ENCODE peak calls at places on chromosomes 6 and 20, in seven cellular contexts. One of them, this sample, is unnamed.

GRCh38 chr20:43904195-43904594 is 10.5 kb upstream of the TOX2 start:
- DNase-seq in heart right ventricle: no peak
- DNase-seq in body of pancreas: no peak
- DNase-seq in effector memory CD8-positive, alpha-beta T cell: no peak
- DNase-seq in CD8-positive, alpha-beta T cell: no peak
- DNase-seq in adipocyte: no peak
- DNase-seq in LHCN-M2: no peak
- DNase-seq in this sample: no peak

GRCh38 chr6:32883789-32884188 is 29.8 kb downstream of the PSMB9 start:
- DNase-seq in heart right ventricle: peak; percentile 14
- DNase-seq in body of pancreas: peak; percentile 38
- DNase-seq in effector memory CD8-positive, alpha-beta T cell: no peak
- DNase-seq in CD8-positive, alpha-beta T cell: no peak
- DNase-seq in adipocyte: peak; percentile 75
- DNase-seq in LHCN-M2: peak; percentile 79
- DNase-seq in this sample: no peak

GRCh38 chr20:34538671-34539123 is 19.8 kb upstream of the MAP1LC3A start:
- DNase-seq in heart right ventricle: peak; percentile 49
- DNase-seq in body of pancreas: peak; percentile 62
- DNase-seq in effector memory CD8-positive, alpha-beta T cell: peak; percentile 44
- DNase-seq in CD8-positive, alpha-beta T cell: peak; percentile 42
- DNase-seq in adipocyte: peak; percentile 79
- DNase-seq in LHCN-M2: peak; percentile 50
- DNase-seq in this sample: peak; percentile 72

GRCh38 chr6:106608080-106608668 is 21.1 kb downstream of the RTN4IP1 start:
- DNase-seq in heart right ventricle: no peak
- DNase-seq in body of pancreas: peak; percentile 64
- DNase-seq in effector memory CD8-positive, alpha-beta T cell: peak; percentile 37
- DNase-seq in CD8-positive, alpha-beta T cell: no peak
- DNase-seq in adipocyte: peak; percentile 53
- DNase-seq in LHCN-M2: peak; percentile 72
- DNase-seq in this sample: peak; percentile 42

GRCh38 chr20:14992961-14993360 is 655.5 kb upstream of the FLRT3 start:
- DNase-seq in heart right ventricle: no peak
- DNase-seq in body of pancreas: no peak
- DNase-seq in effector memory CD8-positive, alpha-beta T cell: no peak
- DNase-seq in CD8-positive, alpha-beta T cell: no peak
- DNase-seq in adipocyte: peak; percentile 93
- DNase-seq in LHCN-M2: no peak
- DNase-seq in this sample: no peak

GRCh38 chr6:47161176-47161687 is 119.1 kb upstream of the ADGRF1 start:
- DNase-seq in heart right ventricle: no peak
- DNase-seq in body of pancreas: peak; percentile 70
- DNase-seq in effector memory CD8-positive, alpha-beta T cell: no peak
- DNase-seq in CD8-positive, alpha-beta T cell: no peak
- DNase-seq in adipocyte: peak; percentile 52
- DNase-seq in LHCN-M2: peak; percentile 81
- DNase-seq in this sample: no peak

GRCh38 chr6:45327956-45328522 is at the start of gene RUNX2:
- DNase-seq in heart right ventricle: no peak
- DNase-seq in body of pancreas: no peak
- DNase-seq in effector memory CD8-positive, alpha-beta T cell: no peak
- DNase-seq in CD8-positive, alpha-beta T cell: no peak
- DNase-seq in adipocyte: peak; percentile 66
- DNase-seq in LHCN-M2: peak; percentile 89
- DNase-seq in this sample: no peak

GRCh38 chr6:52522151-52522626 is 54.7 kb downstream of the TRAM2 start:
- DNase-seq in heart right ventricle: peak; percentile 57
- DNase-seq in body of pancreas: no peak
- DNase-seq in effector memory CD8-positive, alpha-beta T cell: no peak
- DNase-seq in CD8-positive, alpha-beta T cell: no peak
- DNase-seq in adipocyte: peak; percentile 73
- DNase-seq in LHCN-M2: peak; percentile 86
- DNase-seq in this sample: no peak

GRCh38 chr6:52207066-52207465 is 20.9 kb downstream of the IL17A start:
- DNase-seq in heart right ventricle: no peak
- DNase-seq in body of pancreas: no peak
- DNase-seq in effector memory CD8-positive, alpha-beta T cell: no peak
- DNase-seq in CD8-positive, alpha-beta T cell: no peak
- DNase-seq in adipocyte: no peak
- DNase-seq in LHCN-M2: no peak
- DNase-seq in this sample: no peak

GRCh38 chr6:28429781-28430180 is 13.5 kb downstream of the ZSCAN23 start:
- DNase-seq in heart right ventricle: no peak
- DNase-seq in body of pancreas: no peak
- DNase-seq in effector memory CD8-positive, alpha-beta T cell: no peak
- DNase-seq in CD8-positive, alpha-beta T cell: no peak
- DNase-seq in adipocyte: no peak
- DNase-seq in LHCN-M2: no peak
- DNase-seq in this sample: no peak

GRCh38 chr6:107075951-107076381 is 39.3 kb downstream of the BEND3 start:
- DNase-seq in heart right ventricle: no peak
- DNase-seq in body of pancreas: no peak
- DNase-seq in effector memory CD8-positive, alpha-beta T cell: no peak
- DNase-seq in CD8-positive, alpha-beta T cell: no peak
- DNase-seq in adipocyte: peak; percentile 4
- DNase-seq in LHCN-M2: peak; percentile 71
- DNase-seq in this sample: no peak

GRCh38 chr20:52193886-52194545 is 2.4 kb upstream of the ZFP64 start:
- DNase-seq in heart right ventricle: no peak
- DNase-seq in body of pancreas: no peak
- DNase-seq in effector memory CD8-positive, alpha-beta T cell: no peak
- DNase-seq in CD8-positive, alpha-beta T cell: no peak
- DNase-seq in adipocyte: no peak
- DNase-seq in LHCN-M2: no peak
- DNase-seq in this sample: no peak

GRCh38 chr20:37295001-37295400 is 5.5 kb downstream of the MANBAL start:
- DNase-seq in heart right ventricle: no peak
- DNase-seq in body of pancreas: peak; percentile 30
- DNase-seq in effector memory CD8-positive, alpha-beta T cell: no peak
- DNase-seq in CD8-positive, alpha-beta T cell: no peak
- DNase-seq in adipocyte: peak; percentile 93
- DNase-seq in LHCN-M2: peak; percentile 98
- DNase-seq in this sample: peak; percentile 18

GRCh38 chr6:159899994-159900745 is 9.4 kb downstream of the MAS1 start:
- DNase-seq in heart right ventricle: no peak
- DNase-seq in body of pancreas: no peak
- DNase-seq in effector memory CD8-positive, alpha-beta T cell: no peak
- DNase-seq in CD8-positive, alpha-beta T cell: no peak
- DNase-seq in adipocyte: peak; percentile 87
- DNase-seq in LHCN-M2: peak; percentile 97
- DNase-seq in this sample: no peak

GRCh38 chr6:112298816-112299281 is 44.5 kb upstream of the LAMA4 start:
- DNase-seq in heart right ventricle: no peak
- DNase-seq in body of pancreas: no peak
- DNase-seq in effector memory CD8-positive, alpha-beta T cell: no peak
- DNase-seq in CD8-positive, alpha-beta T cell: no peak
- DNase-seq in adipocyte: peak; percentile 84
- DNase-seq in LHCN-M2: peak; percentile 85
- DNase-seq in this sample: no peak

GRCh38 chr6:68559716-68560115 is 75.4 kb upstream of the ADGRB3 start:
- DNase-seq in heart right ventricle: no peak
- DNase-seq in body of pancreas: no peak
- DNase-seq in effector memory CD8-positive, alpha-beta T cell: no peak
- DNase-seq in CD8-positive, alpha-beta T cell: no peak
- DNase-seq in adipocyte: no peak
- DNase-seq in LHCN-M2: no peak
- DNase-seq in this sample: no peak

GRCh38 chr20:58839474-58839874 is 11.2 kb downstream of the GNAS-AS1 start:
- DNase-seq in heart right ventricle: peak; percentile 43
- DNase-seq in body of pancreas: peak; percentile 33
- DNase-seq in effector memory CD8-positive, alpha-beta T cell: no peak
- DNase-seq in CD8-positive, alpha-beta T cell: peak; percentile 28
- DNase-seq in adipocyte: peak; percentile 43
- DNase-seq in LHCN-M2: no peak
- DNase-seq in this sample: no peak

GRCh38 chr20:25077610-25078169 is 4.3 kb downstream of the VSX1 start:
- DNase-seq in heart right ventricle: peak; percentile 48
- DNase-seq in body of pancreas: no peak
- DNase-seq in effector memory CD8-positive, alpha-beta T cell: no peak
- DNase-seq in CD8-positive, alpha-beta T cell: no peak
- DNase-seq in adipocyte: peak; percentile 59
- DNase-seq in LHCN-M2: no peak
- DNase-seq in this sample: no peak

GRCh38 chr20:20375862-20376261 is 8.0 kb downstream of the INSM1 start:
- DNase-seq in heart right ventricle: no peak
- DNase-seq in body of pancreas: no peak
- DNase-seq in effector memory CD8-positive, alpha-beta T cell: no peak
- DNase-seq in CD8-positive, alpha-beta T cell: no peak
- DNase-seq in adipocyte: no peak
- DNase-seq in LHCN-M2: no peak
- DNase-seq in this sample: no peak

GRCh38 chr6:1654095-1654494 is 44.4 kb downstream of the FOXC1 start:
- DNase-seq in heart right ventricle: no peak
- DNase-seq in body of pancreas: no peak
- DNase-seq in effector memory CD8-positive, alpha-beta T cell: no peak
- DNase-seq in CD8-positive, alpha-beta T cell: no peak
- DNase-seq in adipocyte: no peak
- DNase-seq in LHCN-M2: no peak
- DNase-seq in this sample: no peak

GRCh38 chr20:37992802-37993538 is 40.3 kb downstream of the TTI1 start:
- DNase-seq in heart right ventricle: peak; percentile 26
- DNase-seq in body of pancreas: peak; percentile 14
- DNase-seq in effector memory CD8-positive, alpha-beta T cell: peak; percentile 2
- DNase-seq in CD8-positive, alpha-beta T cell: no peak
- DNase-seq in adipocyte: peak; percentile 87
- DNase-seq in LHCN-M2: peak; percentile 97
- DNase-seq in this sample: no peak

GRCh38 chr20:60477958-60478357 is 519.7 kb downstream of the CDH26 start:
- DNase-seq in heart right ventricle: peak; percentile 37
- DNase-seq in body of pancreas: peak; percentile 23
- DNase-seq in effector memory CD8-positive, alpha-beta T cell: no peak
- DNase-seq in CD8-positive, alpha-beta T cell: no peak
- DNase-seq in adipocyte: no peak
- DNase-seq in LHCN-M2: no peak
- DNase-seq in this sample: no peak

GRCh38 chr20:19778404-19778803 is 20.3 kb downstream of the RIN2 start:
- DNase-seq in heart right ventricle: no peak
- DNase-seq in body of pancreas: no peak
- DNase-seq in effector memory CD8-positive, alpha-beta T cell: no peak
- DNase-seq in CD8-positive, alpha-beta T cell: no peak
- DNase-seq in adipocyte: no peak
- DNase-seq in LHCN-M2: no peak
- DNase-seq in this sample: no peak

GRCh38 chr6:143877584-143878271 is 13.5 kb downstream of the ZC2HC1B start:
- DNase-seq in heart right ventricle: no peak
- DNase-seq in body of pancreas: no peak
- DNase-seq in effector memory CD8-positive, alpha-beta T cell: no peak
- DNase-seq in CD8-positive, alpha-beta T cell: no peak
- DNase-seq in adipocyte: no peak
- DNase-seq in LHCN-M2: no peak
- DNase-seq in this sample: no peak

GRCh38 chr20:63859166-63859699 is 2.1 kb upstream of the ABHD16B start:
- DNase-seq in heart right ventricle: no peak
- DNase-seq in body of pancreas: no peak
- DNase-seq in effector memory CD8-positive, alpha-beta T cell: no peak
- DNase-seq in CD8-positive, alpha-beta T cell: no peak
- DNase-seq in adipocyte: no peak
- DNase-seq in LHCN-M2: no peak
- DNase-seq in this sample: no peak

GRCh38 chr20:48750941-48751620 is 76.7 kb downstream of the PREX1 start:
- DNase-seq in heart right ventricle: peak; percentile 66
- DNase-seq in body of pancreas: peak; percentile 53
- DNase-seq in effector memory CD8-positive, alpha-beta T cell: peak; percentile 52
- DNase-seq in CD8-positive, alpha-beta T cell: peak; percentile 54
- DNase-seq in adipocyte: no peak
- DNase-seq in LHCN-M2: no peak
- DNase-seq in this sample: no peak

GRCh38 chr6:5125152-5126006 is 40.2 kb downstream of the PPP1R3G start:
- DNase-seq in heart right ventricle: no peak
- DNase-seq in body of pancreas: no peak
- DNase-seq in effector memory CD8-positive, alpha-beta T cell: no peak
- DNase-seq in CD8-positive, alpha-beta T cell: no peak
- DNase-seq in adipocyte: peak; percentile 21
- DNase-seq in LHCN-M2: peak; percentile 71
- DNase-seq in this sample: no peak

GRCh38 chr20:36793294-36794115 is 19.9 kb upstream of the DSN1 start:
- DNase-seq in heart right ventricle: no peak
- DNase-seq in body of pancreas: no peak
- DNase-seq in effector memory CD8-positive, alpha-beta T cell: no peak
- DNase-seq in CD8-positive, alpha-beta T cell: no peak
- DNase-seq in adipocyte: no peak
- DNase-seq in LHCN-M2: no peak
- DNase-seq in this sample: no peak

GRCh38 chr6:28269492-28269891 is 2.5 kb downstream of the ZSCAN26 start:
- DNase-seq in heart right ventricle: no peak
- DNase-seq in body of pancreas: no peak
- DNase-seq in effector memory CD8-positive, alpha-beta T cell: no peak
- DNase-seq in CD8-positive, alpha-beta T cell: no peak
- DNase-seq in adipocyte: peak; percentile 76
- DNase-seq in LHCN-M2: peak; percentile 85
- DNase-seq in this sample: no peak

GRCh38 chr6:51120016-51120415 is 301.3 kb downstream of the TFAP2B start:
- DNase-seq in heart right ventricle: no peak
- DNase-seq in body of pancreas: no peak
- DNase-seq in effector memory CD8-positive, alpha-beta T cell: no peak
- DNase-seq in CD8-positive, alpha-beta T cell: no peak
- DNase-seq in adipocyte: no peak
- DNase-seq in LHCN-M2: no peak
- DNase-seq in this sample: no peak

GRCh38 chr20:54339093-54339492 is 131.2 kb downstream of the PFDN4 start:
- DNase-seq in heart right ventricle: no peak
- DNase-seq in body of pancreas: no peak
- DNase-seq in effector memory CD8-positive, alpha-beta T cell: no peak
- DNase-seq in CD8-positive, alpha-beta T cell: no peak
- DNase-seq in adipocyte: no peak
- DNase-seq in LHCN-M2: no peak
- DNase-seq in this sample: no peak

GRCh38 chr6:148203281-148203925 is 139.2 kb upstream of the SASH1 start:
- DNase-seq in heart right ventricle: no peak
- DNase-seq in body of pancreas: no peak
- DNase-seq in effector memory CD8-positive, alpha-beta T cell: no peak
- DNase-seq in CD8-positive, alpha-beta T cell: no peak
- DNase-seq in adipocyte: no peak
- DNase-seq in LHCN-M2: peak; percentile 95
- DNase-seq in this sample: no peak

GRCh38 chr6:34152042-34152524 is 6.2 kb upstream of the GRM4 start:
- DNase-seq in heart right ventricle: no peak
- DNase-seq in body of pancreas: no peak
- DNase-seq in effector memory CD8-positive, alpha-beta T cell: no peak
- DNase-seq in CD8-positive, alpha-beta T cell: no peak
- DNase-seq in adipocyte: no peak
- DNase-seq in LHCN-M2: no peak
- DNase-seq in this sample: peak; percentile 44

GRCh38 chr6:53811082-53811481 is 16.3 kb downstream of the LRRC1 start:
- DNase-seq in heart right ventricle: no peak
- DNase-seq in body of pancreas: peak; percentile 84
- DNase-seq in effector memory CD8-positive, alpha-beta T cell: no peak
- DNase-seq in CD8-positive, alpha-beta T cell: no peak
- DNase-seq in adipocyte: no peak
- DNase-seq in LHCN-M2: no peak
- DNase-seq in this sample: no peak

GRCh38 chr6:105057160-105057559 is 100.3 kb downstream of the LIN28B start:
- DNase-seq in heart right ventricle: no peak
- DNase-seq in body of pancreas: no peak
- DNase-seq in effector memory CD8-positive, alpha-beta T cell: no peak
- DNase-seq in CD8-positive, alpha-beta T cell: no peak
- DNase-seq in adipocyte: no peak
- DNase-seq in LHCN-M2: no peak
- DNase-seq in this sample: no peak

GRCh38 chr6:138420356-138420755 is 16.3 kb downstream of the HEBP2 start:
- DNase-seq in heart right ventricle: no peak
- DNase-seq in body of pancreas: no peak
- DNase-seq in effector memory CD8-positive, alpha-beta T cell: no peak
- DNase-seq in CD8-positive, alpha-beta T cell: no peak
- DNase-seq in adipocyte: no peak
- DNase-seq in LHCN-M2: no peak
- DNase-seq in this sample: no peak

GRCh38 chr6:75735491-75736186 is 13.4 kb upstream of the MYO6 start:
- DNase-seq in heart right ventricle: no peak
- DNase-seq in body of pancreas: peak; percentile 65
- DNase-seq in effector memory CD8-positive, alpha-beta T cell: no peak
- DNase-seq in CD8-positive, alpha-beta T cell: no peak
- DNase-seq in adipocyte: peak; percentile 34
- DNase-seq in LHCN-M2: no peak
- DNase-seq in this sample: no peak